ENCODE peak calls at places on chromosomes 16 and 17, in six cellular contexts. S, B, I, H, R and A are unnamed samples.

GRCh38 chr17:81488276-81488860 is 24.2 kb downstream of the ACTG1 start:
- DNase-seq in S (no peak), R (no peak), H (no peak), B (no peak), I (no peak), A (no peak)

GRCh38 chr16:13343981-13344380 is 442.6 kb downstream of the SHISA9 start:
- DNase-seq in I (no peak), H (no peak), B (no peak), R (no peak), S (no peak), A (no peak)

GRCh38 chr16:4049031-4049430 is 67.2 kb downstream of the ADCY9 start:
- DNase-seq in H (no peak), S (no peak), I (no peak), R (no peak), B (no peak), A (no peak)

GRCh38 chr17:42832934-42833770 is at the start of gene PSME3:
- DNase-seq in S (peak; percentile 94), I (peak; percentile 91), H (peak; percentile 94), R (no peak), B (peak; percentile 99), A (peak; percentile 82)

GRCh38 chr16:2584742-2585650 is 47.2 kb downstream of the PDPK1 start:
- DNase-seq in R (no peak), S (no peak), I (no peak), H (no peak), B (no peak), A (peak; percentile 57)

GRCh38 chr17:37079735-37080134 is 131.0 kb downstream of the AATF start:
- DNase-seq in B (no peak), I (no peak), R (peak; percentile 10), H (no peak), S (no peak), A (no peak)

GRCh38 chr16:588639-588888 is 1.3 kb upstream of the RAB40C start:
- DNase-seq in R (no peak), B (peak; percentile 73), S (peak; percentile 50), I (peak; percentile 69), H (peak; percentile 66), A (no peak)

GRCh38 chr16:88810868-88811599 is 694 bp downstream of the APRT start:
- DNase-seq in R (no peak), S (peak; percentile 88), B (peak; percentile 94), H (peak; percentile 87), I (peak; percentile 69), A (peak; percentile 94)

GRCh38 chr17:48335858-48336500 is 94.0 kb downstream of the SKAP1 start:
- DNase-seq in I (peak; percentile 87), S (peak; percentile 20), B (peak; percentile 67), H (no peak), R (peak; percentile 8), A (no peak)

GRCh38 chr16:3654249-3654991 is at the start of gene DNASE1:
- DNase-seq in R (no peak), I (peak; percentile 42), B (peak; percentile 44), H (peak; percentile 70), S (peak; percentile 72), A (peak; percentile 89)

GRCh38 chr16:28326881-28327610 is 34.7 kb downstream of the SBK1 start:
- DNase-seq in S (peak; percentile 75), R (no peak), H (peak; percentile 86), I (peak; percentile 46), B (peak; percentile 64), A (no peak)

GRCh38 chr17:31068291-31068690 is 26.5 kb upstream of the NF1 start:
- DNase-seq in B (no peak), I (peak; percentile 52), S (peak; percentile 53), H (peak; percentile 25), R (no peak), A (no peak)

GRCh38 chr16:19636436-19637267 is 81.1 kb downstream of the VPS35L start:
- DNase-seq in I (no peak), H (no peak), B (no peak), R (no peak), S (no peak), A (no peak)

GRCh38 chr16:48081656-48082055 is 74.1 kb downstream of the ABCC12 start:
- DNase-seq in S (no peak), B (no peak), I (no peak), R (peak; percentile 11), H (peak; percentile 23), A (no peak)

GRCh38 chr16:920722-921121 is 50.1 kb downstream of the LMF1 start:
- DNase-seq in B (no peak), R (peak; percentile 5), S (no peak), I (no peak), H (peak; percentile 78), A (peak; percentile 50)

GRCh38 chr16:79483336-79483735 is 117.2 kb downstream of the MAF start:
- DNase-seq in R (no peak), B (no peak), S (no peak), I (no peak), H (no peak), A (no peak)

GRCh38 chr17:27430882-27431491 is 25.3 kb upstream of the KSR1 start:
- DNase-seq in H (peak; percentile 58), I (peak; percentile 74), R (peak; percentile 11), B (no peak), S (peak; percentile 69), A (no peak)

GRCh38 chr17:60167095-60167741 is 17.4 kb downstream of the CA4 start:
- DNase-seq in H (no peak), B (peak; percentile 4), R (no peak), I (no peak), S (no peak), A (no peak)

GRCh38 chr17:82926081-82926480 is 86.3 kb upstream of the ZNF750 start:
- DNase-seq in H (no peak), I (no peak), B (no peak), S (no peak), R (no peak), A (no peak)

GRCh38 chr17:8285270-8286181 is 2.9 kb upstream of the RANGRF start:
- DNase-seq in R (no peak), B (no peak), S (no peak), H (no peak), I (no peak), A (no peak)

GRCh38 chr17:11026903-11027302 is 189.0 kb upstream of the PIRT start:
- DNase-seq in S (no peak), H (no peak), I (no peak), B (no peak), R (no peak), A (no peak)

GRCh38 chr17:18225562-18226283 is at the start of gene LLGL1:
- DNase-seq in I (peak; percentile 36), S (no peak), R (no peak), B (peak; percentile 53), H (peak; percentile 41), A (no peak)

GRCh38 chr16:48442379-48442778 is 57.2 kb upstream of the SIAH1 start:
- DNase-seq in S (no peak), R (no peak), H (no peak), I (no peak), B (no peak), A (no peak)

GRCh38 chr17:46063239-46063638 is 64.2 kb downstream of the STH start:
- DNase-seq in I (no peak), H (peak; percentile 67), B (no peak), S (no peak), R (no peak), A (no peak)

GRCh38 chr17:73657473-73658116 is 13.3 kb upstream of the SDK2 start:
- DNase-seq in B (no peak), R (no peak), H (no peak), S (peak; percentile 73), I (no peak), A (no peak)

GRCh38 chr17:50681260-50682200 is 26.2 kb downstream of the ANKRD40 start:
- DNase-seq in B (peak; percentile 73), I (peak; percentile 83), R (peak; percentile 57), S (no peak), H (peak; percentile 90), A (no peak)

GRCh38 chr16:86631441-86631840 is 53.1 kb downstream of the FOXL1 start:
- DNase-seq in H (peak; percentile 57), R (no peak), B (no peak), S (peak; percentile 63), I (no peak), A (no peak)

GRCh38 chr16:23424292-23424958 is 28.6 kb downstream of the COG7 start:
- DNase-seq in H (no peak), S (no peak), I (peak; percentile 31), R (no peak), B (no peak), A (peak; percentile 88)

GRCh38 chr17:20068445-20068844 is 59.3 kb downstream of the SPECC1 start:
- DNase-seq in S (no peak), R (no peak), H (no peak), B (no peak), I (no peak), A (no peak)

GRCh38 chr17:11564483-11565380 is 33.5 kb upstream of the DNAH9 start:
- DNase-seq in I (no peak), B (no peak), H (no peak), R (no peak), S (no peak), A (no peak)

GRCh38 chr16:79883494-79883893 is 283.0 kb upstream of the MAF start:
- DNase-seq in B (no peak), I (no peak), H (no peak), R (no peak), S (no peak), A (no peak)

GRCh38 chr17:4947010-4947410 is 1.3 kb downstream of the PFN1 start:
- DNase-seq in H (no peak), S (no peak), I (no peak), B (no peak), R (no peak), A (no peak)

GRCh38 chr17:31274252-31274651 is 22.8 kb downstream of the OMG start:
- DNase-seq in H (no peak), S (no peak), B (no peak), I (peak; percentile 87), R (peak; percentile 29), A (peak; percentile 27)